ENCODE peak calls at places on chromosomes 6 and 20, in six cellular contexts. One of them, this sample, is unnamed.
A peak's percentile ranks its signal among the peaks of the same experiment; 100 is the strongest.

GRCh38 chr6:158758464-158758863 is 60.7 kb downstream of the EZR start:
- DNase-seq in GM23338: peak; percentile 72
- DNase-seq in GM23248: no peak
- DNase-seq in HCT116: no peak
- DNase-seq in neural progenitor cell: peak; percentile 63
- DNase-seq in hepatocyte: peak; percentile 68
- DNase-seq in this sample: no peak

GRCh38 chr20:50426865-50427739 is 83.1 kb upstream of the PTPN1 start:
- DNase-seq in GM23338: no peak
- DNase-seq in GM23248: no peak
- DNase-seq in HCT116: no peak
- DNase-seq in neural progenitor cell: no peak
- DNase-seq in hepatocyte: no peak
- DNase-seq in this sample: no peak

GRCh38 chr6:157838718-157839430 is 15.8 kb downstream of the SNX9 start:
- DNase-seq in GM23338: no peak
- DNase-seq in GM23248: no peak
- DNase-seq in HCT116: no peak
- DNase-seq in neural progenitor cell: no peak
- DNase-seq in hepatocyte: no peak
- DNase-seq in this sample: no peak

GRCh38 chr6:114240800-114241199 is 102.0 kb downstream of the HS3ST5 start:
- DNase-seq in GM23338: no peak
- DNase-seq in GM23248: no peak
- DNase-seq in HCT116: no peak
- DNase-seq in neural progenitor cell: no peak
- DNase-seq in hepatocyte: no peak
- DNase-seq in this sample: no peak

GRCh38 chr6:105484238-105485161 is 81.6 kb upstream of the PREP start:
- DNase-seq in GM23338: peak; percentile 74
- DNase-seq in GM23248: peak; percentile 60
- DNase-seq in HCT116: peak; percentile 42
- DNase-seq in neural progenitor cell: peak; percentile 45
- DNase-seq in hepatocyte: peak; percentile 63
- DNase-seq in this sample: peak; percentile 50

GRCh38 chr6:111013144-111013905 is 31.5 kb downstream of the RPF2 start:
- DNase-seq in GM23338: no peak
- DNase-seq in GM23248: no peak
- DNase-seq in HCT116: no peak
- DNase-seq in neural progenitor cell: no peak
- DNase-seq in hepatocyte: no peak
- DNase-seq in this sample: no peak

GRCh38 chr6:158225767-158226166 is 57.6 kb downstream of the GTF2H5 start:
- DNase-seq in GM23338: no peak
- DNase-seq in GM23248: no peak
- DNase-seq in HCT116: no peak
- DNase-seq in neural progenitor cell: no peak
- DNase-seq in hepatocyte: no peak
- DNase-seq in this sample: no peak

GRCh38 chr6:166616261-166617226 is 10.5 kb downstream of the RPS6KA2 start:
- DNase-seq in GM23338: no peak
- DNase-seq in GM23248: no peak
- DNase-seq in HCT116: no peak
- DNase-seq in neural progenitor cell: no peak
- DNase-seq in hepatocyte: no peak
- DNase-seq in this sample: no peak

GRCh38 chr6:4655196-4656025 is 120.8 kb upstream of the CDYL start:
- DNase-seq in GM23338: peak; percentile 27
- DNase-seq in GM23248: no peak
- DNase-seq in HCT116: no peak
- DNase-seq in neural progenitor cell: no peak
- DNase-seq in hepatocyte: no peak
- DNase-seq in this sample: no peak

GRCh38 chr6:114121913-114122662 is 151.1 kb upstream of the HDAC2 start:
- DNase-seq in GM23338: peak; percentile 73
- DNase-seq in GM23248: no peak
- DNase-seq in HCT116: no peak
- DNase-seq in neural progenitor cell: no peak
- DNase-seq in hepatocyte: no peak
- DNase-seq in this sample: no peak

GRCh38 chr20:2236266-2236665 is 59.5 kb upstream of the TGM3 start:
- DNase-seq in GM23338: no peak
- DNase-seq in GM23248: no peak
- DNase-seq in HCT116: no peak
- DNase-seq in neural progenitor cell: no peak
- DNase-seq in hepatocyte: no peak
- DNase-seq in this sample: no peak

GRCh38 chr20:50758992-50759391 is 27.6 kb downstream of the PARD6B start:
- DNase-seq in GM23338: no peak
- DNase-seq in GM23248: no peak
- DNase-seq in HCT116: no peak
- DNase-seq in neural progenitor cell: no peak
- DNase-seq in hepatocyte: no peak
- DNase-seq in this sample: no peak

GRCh38 chr20:32634041-32634805 is 39.5 kb downstream of the C20orf203 start:
- DNase-seq in GM23338: peak; percentile 50
- DNase-seq in GM23248: peak; percentile 22
- DNase-seq in HCT116: no peak
- DNase-seq in neural progenitor cell: no peak
- DNase-seq in hepatocyte: no peak
- DNase-seq in this sample: no peak

GRCh38 chr6:80091506-80091905 is 15.0 kb upstream of the BCKDHB start:
- DNase-seq in GM23338: no peak
- DNase-seq in GM23248: no peak
- DNase-seq in HCT116: no peak
- DNase-seq in neural progenitor cell: no peak
- DNase-seq in hepatocyte: no peak
- DNase-seq in this sample: no peak

GRCh38 chr6:41671376-41671775 is 33.1 kb downstream of the MDFI start:
- DNase-seq in GM23338: no peak
- DNase-seq in GM23248: no peak
- DNase-seq in HCT116: no peak
- DNase-seq in neural progenitor cell: no peak
- DNase-seq in hepatocyte: no peak
- DNase-seq in this sample: no peak

GRCh38 chr6:2165216-2165725 is 80.1 kb downstream of the GMDS start:
- DNase-seq in GM23338: no peak
- DNase-seq in GM23248: peak; percentile 26
- DNase-seq in HCT116: no peak
- DNase-seq in neural progenitor cell: no peak
- DNase-seq in hepatocyte: no peak
- DNase-seq in this sample: no peak

GRCh38 chr20:43749734-43750294 is 23.0 kb upstream of the GTSF1L start:
- DNase-seq in GM23338: peak; percentile 85
- DNase-seq in GM23248: peak; percentile 75
- DNase-seq in HCT116: peak; percentile 29
- DNase-seq in neural progenitor cell: peak; percentile 82
- DNase-seq in hepatocyte: peak; percentile 84
- DNase-seq in this sample: peak; percentile 73

GRCh38 chr6:5287205-5287965 is 26.1 kb downstream of the FARS2 start:
- DNase-seq in GM23338: no peak
- DNase-seq in GM23248: peak; percentile 81
- DNase-seq in HCT116: no peak
- DNase-seq in neural progenitor cell: no peak
- DNase-seq in hepatocyte: no peak
- DNase-seq in this sample: no peak

GRCh38 chr6:48826318-48826595 is 636.8 kb downstream of the MMUT start:
- DNase-seq in GM23338: no peak
- DNase-seq in GM23248: peak; percentile 19
- DNase-seq in HCT116: no peak
- DNase-seq in neural progenitor cell: no peak
- DNase-seq in hepatocyte: no peak
- DNase-seq in this sample: no peak

GRCh38 chr6:27143474-27144026 is 104.0 kb upstream of the PRSS16 start:
- DNase-seq in GM23338: no peak
- DNase-seq in GM23248: no peak
- DNase-seq in HCT116: no peak
- DNase-seq in neural progenitor cell: no peak
- DNase-seq in hepatocyte: no peak
- DNase-seq in this sample: no peak

GRCh38 chr6:33822575-33823395 is 19.0 kb upstream of the MLN start:
- DNase-seq in GM23338: peak; percentile 89
- DNase-seq in GM23248: peak; percentile 58
- DNase-seq in HCT116: peak; percentile 66
- DNase-seq in neural progenitor cell: peak; percentile 82
- DNase-seq in hepatocyte: no peak
- DNase-seq in this sample: peak; percentile 33

GRCh38 chr6:26329763-26330511 is 35.1 kb upstream of the BTN3A2 start:
- DNase-seq in GM23338: peak; percentile 68
- DNase-seq in GM23248: peak; percentile 55
- DNase-seq in HCT116: no peak
- DNase-seq in neural progenitor cell: peak; percentile 75
- DNase-seq in hepatocyte: peak; percentile 73
- DNase-seq in this sample: peak; percentile 72

GRCh38 chr20:59032023-59032712 is at the start of gene ATP5F1E:
- DNase-seq in GM23338: peak; percentile 97
- DNase-seq in GM23248: peak; percentile 98
- DNase-seq in HCT116: peak; percentile 72
- DNase-seq in neural progenitor cell: peak; percentile 98
- DNase-seq in hepatocyte: peak; percentile 98
- DNase-seq in this sample: peak; percentile 97

DNA sequence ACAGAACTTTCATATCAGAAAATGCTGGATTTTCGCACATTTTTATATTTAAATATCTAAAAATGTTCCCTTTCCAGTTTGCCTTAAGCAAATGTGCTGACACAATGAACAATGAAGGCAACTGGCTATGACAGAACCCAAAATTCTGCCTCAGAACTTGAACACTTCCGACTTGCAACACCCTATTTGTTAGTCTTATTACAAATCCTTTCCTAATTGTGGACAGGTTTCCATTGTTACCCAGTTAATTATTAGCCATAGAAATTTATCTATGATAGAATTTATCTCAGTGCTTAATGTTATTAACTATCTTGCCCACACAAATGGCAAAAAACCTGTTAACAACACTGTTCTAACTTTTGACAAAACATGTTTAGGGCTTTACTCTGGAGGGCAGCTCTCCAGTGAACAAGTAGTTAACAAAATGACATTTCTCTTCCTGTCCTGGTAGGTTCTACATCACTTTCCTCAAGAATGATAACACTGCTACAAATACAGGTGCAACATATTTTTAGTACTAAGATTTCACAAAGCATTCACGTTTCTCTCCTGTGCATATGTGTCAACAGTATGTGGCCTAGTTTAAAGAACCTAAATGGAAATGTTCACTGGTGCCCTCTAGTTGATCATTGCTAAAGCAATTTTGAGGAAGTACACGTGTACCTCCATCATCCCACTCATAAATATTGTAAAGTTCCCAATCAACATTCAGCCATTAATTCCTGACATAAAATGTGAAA is 58.4 kb downstream of the HIVEP2 start:
- DNase-seq in GM23338: peak; percentile 11
- DNase-seq in GM23248: peak; percentile 69
- DNase-seq in HCT116: no peak
- DNase-seq in neural progenitor cell: no peak
- DNase-seq in hepatocyte: peak; percentile 41
- DNase-seq in this sample: peak; percentile 92
- TF ChIP-seq EZH2phosphoT487 in GM23338: no peak
- TF ChIP-seq EZH2phosphoT487 in GM23248: no peak
- TF ChIP-seq EZH2phosphoT487 in HCT116: no peak
- TF ChIP-seq EZH2phosphoT487 in neural progenitor cell: no peak
- TF ChIP-seq EZH2phosphoT487 in hepatocyte: no peak
- TF ChIP-seq EZH2phosphoT487 in this sample: no peak

GRCh38 chr6:123529058-123529457 is 107.7 kb downstream of the TRDN start:
- DNase-seq in GM23338: no peak
- DNase-seq in GM23248: no peak
- DNase-seq in HCT116: no peak
- DNase-seq in neural progenitor cell: no peak
- DNase-seq in hepatocyte: no peak
- DNase-seq in this sample: no peak
- H3K4me3 ChIP-seq in GM23338: no peak overlapping the region
- H3K4me3 ChIP-seq in GM23248: no peak overlapping the region
- H3K4me3 ChIP-seq in HCT116: no peak overlapping the region
- H3K4me3 ChIP-seq in neural progenitor cell: no peak overlapping the region
- H3K4me3 ChIP-seq in hepatocyte: no peak overlapping the region
- H3K4me3 ChIP-seq in this sample: no peak overlapping the region

DNA sequence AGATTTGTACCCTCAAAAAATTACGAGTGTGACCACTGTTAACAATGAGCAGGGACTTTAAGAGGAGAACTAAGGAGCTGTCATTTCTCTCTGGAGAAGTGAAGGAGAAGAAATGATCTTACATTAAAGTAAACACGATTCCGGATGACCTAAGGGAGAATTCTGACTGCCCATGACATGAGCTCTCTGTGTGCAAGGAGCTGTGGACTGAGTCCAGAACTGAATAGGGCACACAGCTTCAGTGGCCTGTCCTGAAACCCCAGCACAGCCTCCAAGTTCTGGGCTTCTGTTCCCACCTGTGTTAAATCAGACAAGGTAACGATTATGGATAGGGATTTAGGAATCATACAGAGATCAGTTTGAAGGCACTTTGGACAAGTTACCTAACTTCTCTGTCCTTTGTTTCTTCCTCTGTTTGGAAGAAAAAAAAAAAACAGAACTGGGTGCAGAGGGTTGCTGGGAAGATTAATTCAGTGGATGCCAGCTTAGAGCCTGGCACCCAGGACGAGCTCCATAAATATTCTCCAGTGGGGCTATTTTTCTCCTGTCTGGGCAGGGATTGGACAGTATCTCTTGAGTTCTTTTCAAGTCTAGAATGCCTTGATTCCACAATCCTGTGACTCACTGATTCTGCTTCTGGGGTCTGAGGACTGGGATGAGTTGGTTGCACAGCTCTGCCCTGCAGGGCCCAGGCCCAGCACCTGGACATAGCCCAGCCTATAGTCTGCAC is 65.7 kb downstream of the MRPL14 start:
- DNase-seq in GM23338: no peak
- DNase-seq in GM23248: peak; percentile 69
- DNase-seq in HCT116: no peak
- DNase-seq in neural progenitor cell: no peak
- DNase-seq in hepatocyte: no peak
- DNase-seq in this sample: no peak
- H3K4me2 ChIP-seq in GM23338: no peak overlapping the region
- H3K4me2 ChIP-seq in GM23248: peak overlapping the region; percentile 18
- H3K4me2 ChIP-seq in HCT116: no peak overlapping the region
- H3K4me2 ChIP-seq in neural progenitor cell: no peak overlapping the region
- H3K4me2 ChIP-seq in hepatocyte: no peak overlapping the region
- H3K4me2 ChIP-seq in this sample: no peak overlapping the region

DNA sequence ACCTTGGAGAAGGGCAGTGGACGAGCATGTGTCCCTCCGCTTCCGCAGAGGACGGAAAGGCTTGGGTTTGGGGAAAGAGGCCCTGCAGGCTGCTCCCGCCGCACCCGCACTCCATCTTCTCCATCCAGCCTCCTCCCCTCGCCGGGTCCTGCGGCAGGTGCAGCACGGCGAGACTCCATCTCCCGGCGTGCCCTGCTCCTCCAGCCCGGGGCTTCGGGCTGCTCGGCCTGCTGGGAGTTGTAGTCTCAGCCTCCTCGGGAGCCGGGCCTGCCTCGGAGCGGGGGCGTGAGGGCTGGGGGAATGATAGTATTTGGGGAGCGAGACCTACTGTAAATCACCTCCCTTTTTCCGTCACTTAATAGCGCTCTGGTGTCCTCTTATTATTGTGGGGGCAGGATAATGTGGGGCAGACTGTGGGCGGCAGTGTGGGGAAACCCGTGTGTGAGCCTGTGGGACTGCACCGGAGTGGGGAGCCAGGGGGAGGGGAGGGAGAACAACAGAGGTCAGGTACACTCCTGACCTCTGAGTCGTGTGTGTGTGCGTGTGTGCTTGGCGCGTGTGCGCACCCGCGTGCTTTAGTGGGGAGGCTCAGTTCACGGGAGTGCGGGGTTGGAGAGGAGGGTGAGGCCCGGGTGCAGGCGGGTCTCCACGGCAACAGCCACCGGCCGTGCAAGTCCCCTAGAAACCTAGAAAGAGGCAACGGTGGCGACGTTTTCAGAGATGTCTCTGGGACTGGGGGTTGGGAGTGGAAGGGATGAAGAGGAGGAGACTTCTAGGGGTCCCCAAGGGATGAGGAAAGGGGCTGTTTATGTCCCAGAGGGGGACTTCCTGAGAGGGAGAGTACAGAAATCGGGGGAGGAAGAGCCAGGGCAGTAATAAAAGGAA is 4.1 kb downstream of the TTBK1 start:
- DNase-seq in GM23338: peak; percentile 95
- DNase-seq in GM23248: peak; percentile 67
- DNase-seq in HCT116: peak; percentile 24
- DNase-seq in neural progenitor cell: peak; percentile 94
- DNase-seq in hepatocyte: peak; percentile 84
- DNase-seq in this sample: peak; percentile 89
- TF ChIP-seq EZH2phosphoT487 in GM23338: no peak
- TF ChIP-seq EZH2phosphoT487 in GM23248: no peak
- TF ChIP-seq EZH2phosphoT487 in HCT116: no peak
- TF ChIP-seq EZH2phosphoT487 in neural progenitor cell: no peak
- TF ChIP-seq EZH2phosphoT487 in hepatocyte: no peak
- TF ChIP-seq EZH2phosphoT487 in this sample: no peak

This sample was measured in OCI-LY7.